ENCODE peak calls at places on chromosomes 16 and 17, in seven cellular contexts. U is adrenal gland, S is GM12865, E is esophagus squamous epithelium, F is fibroblast of mammary gland, W is prostate gland, B is PC-9. V is an unnamed sample.

GRCh38 chr16:4032768-4033167 is 83.5 kb downstream of the ADCY9 start:
- DNase-seq in U (no peak), S (no peak), E (no peak), F (no peak), W (peak; percentile 71), B (no peak), V (no peak)

GRCh38 chr17:33385133-33385532 is 92.0 kb upstream of the ASIC2 start:
- DNase-seq in U (no peak), S (no peak), E (no peak), F (no peak), W (no peak), B (no peak), V (no peak)

GRCh38 chr17:58317421-58318064 is 11.1 kb downstream of the TSPOAP1 start:
- DNase-seq in U (peak; percentile 74), S (peak; percentile 85), E (no peak), F (peak; percentile 57), W (peak; percentile 36), B (peak; percentile 71), V (peak; percentile 81)

GRCh38 chr17:66678827-66679226 is 156.1 kb upstream of the CACNG5 start:
- DNase-seq in U (no peak), S (no peak), E (no peak), F (no peak), W (no peak), B (no peak), V (no peak)

GRCh38 chr17:8372422-8372821 is 4.1 kb downstream of the KRABD2 start:
- DNase-seq in U (no peak), S (no peak), E (no peak), F (no peak), W (no peak), B (peak; percentile 72), V (no peak)

GRCh38 chr16:82582971-82583370 is 43.8 kb upstream of the CDH13 start:
- DNase-seq in U (no peak), S (no peak), E (no peak), F (no peak), W (no peak), B (no peak), V (no peak)

GRCh38 chr17:17780941-17781590 is 55.7 kb downstream of the SREBF1 start:
- DNase-seq in U (peak; percentile 72), S (no peak), E (no peak), F (peak; percentile 49), W (no peak), B (peak; percentile 54), V (no peak)

GRCh38 chr17:73163043-73163442 is 1.8 kb upstream of the SSTR2 start:
- DNase-seq in U (no peak), S (no peak), E (no peak), F (no peak), W (no peak), B (no peak), V (no peak)

GRCh38 chr17:15349119-15349518 is 7.7 kb upstream of the TEKT3 start:
- DNase-seq in U (no peak), S (no peak), E (no peak), F (peak; percentile 44), W (no peak), B (no peak), V (no peak)

GRCh38 chr16:14658063-14658462 is 25.3 kb downstream of the BFAR start:
- DNase-seq in U (no peak), S (peak; percentile 69), E (no peak), F (no peak), W (no peak), B (no peak), V (peak; percentile 65)

GRCh38 chr17:36879599-36880255 is 57.5 kb upstream of the LHX1 start:
- DNase-seq in U (no peak), S (no peak), E (no peak), F (no peak), W (no peak), B (no peak), V (no peak)

GRCh38 chr17:82242698-82242976 is 13.8 kb downstream of the SLC16A3 start:
- DNase-seq in U (no peak), S (no peak), E (no peak), F (no peak), W (no peak), B (no peak), V (no peak)

GRCh38 chr17:79843917-79844815 is 4.9 kb upstream of the CBX4 start:
- DNase-seq in U (peak; percentile 68), S (no peak), E (no peak), F (peak; percentile 49), W (no peak), B (no peak), V (peak; percentile 58)

GRCh38 chr17:79842136-79842655 is 3.0 kb upstream of the CBX4 start:
- DNase-seq in U (no peak), S (no peak), E (no peak), F (no peak), W (no peak), B (no peak), V (no peak)

GRCh38 chr17:79843475-79843916 is 4.3 kb upstream of the CBX4 start:
- DNase-seq in U (no peak), S (no peak), E (no peak), F (no peak), W (no peak), B (no peak), V (no peak)

GRCh38 chr17:79841369-79842135 is 2.3 kb upstream of the CBX4 start:
- DNase-seq in U (no peak), S (no peak), E (no peak), F (no peak), W (no peak), B (no peak), V (no peak)

GRCh38 chr17:79842656-79843474 is 3.6 kb upstream of the CBX4 start:
- DNase-seq in U (no peak), S (peak; percentile 24), E (no peak), F (no peak), W (no peak), B (no peak), V (peak; percentile 51)
- TF ChIP-seq CTCF in U (no peak), S (no peak), E (no peak), F (no peak), W (no peak), B (no peak), V (no peak)

DNA sequence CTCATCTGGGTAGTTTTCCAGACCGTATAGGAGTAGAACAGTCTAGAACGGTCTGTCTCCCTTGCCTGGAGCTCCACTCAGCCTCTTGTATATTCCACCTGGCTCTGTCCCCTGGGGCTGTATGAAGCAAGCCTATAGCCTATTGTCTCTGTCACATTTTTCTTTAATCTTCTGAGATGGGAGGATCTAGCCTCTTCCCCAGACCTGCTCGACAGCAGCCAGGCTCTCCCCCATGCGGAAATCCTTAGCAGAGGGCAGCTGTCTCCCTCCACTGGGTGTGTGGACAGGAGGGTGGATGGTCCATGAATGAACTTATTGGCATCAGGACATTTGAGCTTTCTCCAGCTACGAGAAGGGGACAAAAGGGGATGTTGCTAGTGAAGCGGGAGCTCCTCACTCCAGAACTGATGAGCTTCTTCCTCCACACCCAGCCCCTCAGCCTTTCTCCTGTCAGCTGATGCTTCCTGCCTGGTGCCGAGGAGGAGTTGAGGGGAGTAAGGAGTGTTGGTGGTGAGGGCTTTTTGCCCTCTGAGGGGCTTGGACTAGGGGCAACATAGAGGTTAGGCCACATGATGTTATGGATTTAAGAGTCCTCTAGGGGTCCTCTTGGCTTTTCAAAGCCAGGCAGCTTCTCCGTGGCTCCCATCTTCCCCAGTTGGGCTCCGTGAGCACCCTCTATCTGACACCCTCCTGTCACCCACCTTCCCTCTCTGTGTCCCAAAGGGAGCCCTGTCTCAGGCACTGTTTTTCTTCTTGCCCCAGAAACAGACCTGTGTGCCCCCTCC is 28.0 kb downstream of the ARHGAP23 start:
- DNase-seq in U (no peak), S (no peak), E (no peak), F (no peak), W (no peak), B (no peak), V (no peak)
- TF ChIP-seq CTCF in U (no peak), S (no peak), E (no peak), F (no peak), W (no peak), B (no peak), V (no peak)

GRCh38 chr16:83939266-83939856 is 13.7 kb upstream of the OSGIN1 start:
- DNase-seq in U (no peak), S (no peak), E (no peak), F (no peak), W (no peak), B (no peak), V (no peak)
- TF ChIP-seq CTCF in U (peak; percentile 23), S (no peak), E (no peak), F (no peak), W (no peak), B (no peak), V (no peak)

DNA sequence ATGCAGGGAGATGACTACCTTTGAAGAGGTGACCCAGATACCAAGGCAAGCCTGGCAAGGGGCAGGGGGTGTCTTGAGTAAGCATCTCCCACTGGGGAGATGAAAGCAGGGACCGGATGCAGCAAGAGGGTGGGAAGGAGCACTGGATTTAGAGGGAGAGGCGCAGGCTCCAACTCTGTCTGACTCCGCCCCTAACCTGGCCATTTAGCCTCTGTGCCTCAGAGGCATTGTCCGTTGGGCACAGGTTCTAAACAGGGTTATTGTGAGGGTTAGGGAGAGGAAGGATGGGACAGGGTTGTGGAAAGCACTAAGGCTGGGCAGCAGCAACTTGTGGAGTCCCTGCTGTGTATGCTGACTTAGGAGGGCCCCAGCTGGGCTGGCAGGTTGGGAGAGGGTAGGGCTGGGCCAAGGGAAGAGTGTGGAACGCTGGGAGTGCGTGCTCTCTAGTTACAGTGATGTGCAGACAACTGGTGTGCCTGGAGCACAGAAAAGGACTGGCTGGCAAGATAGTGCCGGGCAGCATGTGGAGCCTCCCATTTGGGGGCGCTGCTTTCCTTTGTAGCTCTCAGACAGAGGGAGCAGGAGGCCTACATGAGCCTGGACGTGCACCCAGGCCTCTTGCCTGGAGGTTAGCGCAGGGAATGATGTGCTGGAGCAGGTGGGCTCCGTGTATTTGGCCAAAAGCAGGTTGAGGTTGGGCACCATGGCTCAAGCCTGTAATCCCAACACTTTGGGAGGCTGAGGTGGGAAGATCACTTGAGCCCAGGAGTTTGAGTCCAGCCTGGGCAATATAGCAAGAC is 26.2 kb downstream of the TBX2 start:
- DNase-seq in U (no peak), S (no peak), E (no peak), F (no peak), W (no peak), B (no peak), V (no peak)
- TF ChIP-seq CTCF in U (no peak), S (no peak), E (no peak), F (no peak), W (no peak), B (no peak), V (no peak)

DNA sequence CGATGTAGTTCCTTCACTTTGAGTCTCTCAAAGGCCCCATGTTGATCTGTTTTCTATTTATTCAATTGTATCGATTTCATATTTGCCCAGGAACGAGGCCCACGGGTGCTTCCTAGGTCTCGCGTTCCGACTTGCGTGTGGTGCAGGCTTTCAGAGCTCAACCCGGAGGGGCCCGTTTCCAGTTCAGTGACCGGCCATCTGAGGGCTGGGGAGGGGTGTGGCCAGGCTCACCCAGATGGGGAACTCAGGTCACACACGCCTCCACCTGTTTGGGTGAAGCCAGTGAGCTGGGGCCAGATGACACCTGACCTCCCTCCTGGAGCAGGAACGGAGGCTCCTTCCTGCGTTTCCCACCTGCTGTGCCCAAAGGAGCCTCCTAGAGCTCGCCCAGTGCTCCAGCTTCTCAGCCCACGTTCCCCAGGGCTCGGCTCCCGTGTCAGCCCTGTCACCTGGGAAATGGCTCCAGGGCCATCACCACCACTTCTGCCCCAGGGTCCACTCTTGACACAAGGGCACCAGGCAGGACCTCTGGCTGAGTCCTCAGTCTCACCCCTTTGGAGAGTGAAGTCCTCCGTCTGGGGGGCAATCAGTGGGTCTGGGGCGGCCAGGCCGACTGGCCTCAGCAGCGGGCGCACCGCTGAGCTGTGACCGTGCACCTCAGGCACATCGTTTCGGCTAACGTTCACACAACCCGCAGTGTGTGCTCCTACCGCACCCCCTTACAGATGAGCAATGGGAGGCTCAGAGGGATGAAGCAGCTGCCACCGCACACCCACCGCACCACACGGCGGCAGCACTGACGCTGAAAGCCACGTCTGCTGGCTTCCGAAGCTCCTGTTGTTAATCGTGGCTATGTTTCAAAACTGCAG is 18.0 kb downstream of the FOXF1 start:
- DNase-seq in U (no peak), S (no peak), E (no peak), F (no peak), W (no peak), B (no peak), V (no peak)
- TF ChIP-seq CTCF in U (no peak), S (no peak), E (no peak), F (no peak), W (no peak), B (no peak), V (no peak)

V was measured in GM13976.